ENCODE peak calls at places on chromosomes 6 and 20, in six cellular contexts. J is WTC11, K is ovary, R is neural crest cell, Z is pancreas, H is HFFc6. I is an unnamed sample.

GRCh38 chr20:33043731-33044181 is 9.9 kb upstream of the BPIFB3 start:
- DNase-seq in H (no peak), R (no peak), Z (no peak), K (no peak), J (no peak), I (no peak)

GRCh38 chr20:19780261-19780660 is 22.2 kb downstream of the RIN2 start:
- DNase-seq in Z (no peak), H (no peak), K (no peak), J (no peak), R (no peak), I (no peak)

GRCh38 chr6:129843573-129843972 is 17.5 kb downstream of the TMEM244 start:
- DNase-seq in Z (no peak), R (no peak), J (no peak), H (peak; percentile 24), K (no peak), I (no peak)

GRCh38 chr20:38383147-38383546 is 36.9 kb downstream of the LBP start:
- DNase-seq in H (no peak), J (no peak), K (no peak), R (no peak), Z (no peak), I (no peak)

GRCh38 chr6:75418233-75418632 is 75.4 kb downstream of the FILIP1 start:
- DNase-seq in Z (no peak), H (peak; percentile 65), R (no peak), J (no peak), K (no peak), I (peak; percentile 53)

GRCh38 chr6:84685983-84686584 is 78.3 kb downstream of the TBX18 start:
- DNase-seq in H (no peak), Z (no peak), K (no peak), R (peak; percentile 3), J (peak; percentile 24), I (peak; percentile 49)

GRCh38 chr6:100175814-100176275 is 181.8 kb upstream of the MCHR2 start:
- DNase-seq in Z (no peak), R (no peak), H (peak; percentile 91), K (no peak), J (no peak), I (peak; percentile 90)

GRCh38 chr20:25314497-25315417 is 66.9 kb downstream of the PYGB start:
- DNase-seq in Z (no peak), K (peak; percentile 20), R (no peak), H (no peak), J (peak; percentile 25), I (no peak)

GRCh38 chr6:34149831-34150400 is 4.0 kb upstream of the GRM4 start:
- DNase-seq in K (peak; percentile 11), R (no peak), J (peak; percentile 14), Z (no peak), H (no peak), I (no peak)

GRCh38 chr20:64212750-64213149 is 42.8 kb upstream of the PCMTD2 start:
- DNase-seq in J (no peak), K (peak; percentile 81), H (peak; percentile 40), Z (no peak), R (no peak), I (no peak)

GRCh38 chr20:23231561-23232218 is 118.9 kb upstream of the NXT1 start:
- DNase-seq in R (no peak), Z (no peak), H (peak; percentile 46), J (no peak), K (no peak), I (peak; percentile 48)

GRCh38 chr6:126914172-126914571 is 204.3 kb upstream of the RSPO3 start:
- DNase-seq in H (no peak), K (no peak), J (no peak), R (no peak), Z (no peak), I (no peak)

GRCh38 chr6:106253731-106254130 is 71.8 kb downstream of the ATG5 start:
- DNase-seq in K (no peak), Z (no peak), R (no peak), J (no peak), H (peak; percentile 31), I (no peak)

GRCh38 chr6:113457751-113458150 is 399.4 kb upstream of the MARCKS start:
- DNase-seq in Z (no peak), H (no peak), R (no peak), J (no peak), K (no peak), I (no peak)

GRCh38 chr6:79467716-79468115 is 69.5 kb downstream of the LCA5 start:
- DNase-seq in R (no peak), H (peak; percentile 29), K (no peak), J (no peak), Z (no peak), I (no peak)

GRCh38 chr6:112744827-112745226 is 397.7 kb downstream of the RFPL4B start:
- DNase-seq in Z (no peak), J (no peak), K (no peak), H (no peak), R (no peak), I (no peak)

GRCh38 chr6:113857565-113858066 is 471 bp downstream of the MARCKS start:
- DNase-seq in H (no peak), K (peak; percentile 46), J (peak; percentile 14), R (no peak), Z (peak; percentile 42), I (no peak)

DNA sequence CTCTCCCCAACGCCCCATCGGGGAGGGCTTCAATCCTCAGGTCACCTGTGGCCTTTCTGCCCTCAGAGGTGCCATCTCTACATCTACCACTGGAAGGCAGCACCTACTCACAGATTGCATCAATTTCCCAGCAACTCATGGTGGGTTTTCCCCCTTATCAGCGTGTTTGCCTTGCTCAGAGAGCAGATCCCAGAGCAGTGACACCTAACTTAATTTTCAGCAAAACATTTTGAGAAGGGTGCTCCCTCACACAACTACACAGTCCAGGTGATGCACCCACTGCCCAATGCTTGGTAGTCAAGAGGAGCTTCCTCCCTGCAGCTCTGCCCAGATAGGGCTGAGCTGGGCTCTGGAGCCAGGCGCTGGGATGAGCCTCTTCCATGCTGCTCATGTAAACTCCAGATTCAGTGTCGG is 48.2 kb downstream of the PLG start:
- DNase-seq in Z (no peak), R (no peak), K (no peak), J (peak; percentile 74), H (no peak), I (peak; percentile 45)
- TF ChIP-seq CTCF in Z (peak; percentile 12), R (peak; percentile 58), K (no peak), J (peak; percentile 66), H (peak; percentile 27), I (peak; percentile 70)

GRCh38 chr6:135583256-135583758 is 85.8 kb upstream of the AHI1 start:
- DNase-seq in K (no peak), H (peak; percentile 27), Z (no peak), R (no peak), J (no peak), I (no peak)
- TF ChIP-seq CTCF in K (no peak), H (no peak), Z (no peak), R (no peak), J (no peak), I (no peak)

GRCh38 chr6:35514587-35514986 is 1.9 kb upstream of the TULP1 start:
- DNase-seq in J (no peak), Z (no peak), H (no peak), R (no peak), K (no peak), I (no peak)

GRCh38 chr6:35508542-35508941 is 4.2 kb downstream of the TULP1 start:
- DNase-seq in J (no peak), R (no peak), K (no peak), Z (no peak), H (no peak), I (no peak)

GRCh38 chr6:35512740-35513139 is at the start of gene TULP1:
- DNase-seq in J (no peak), Z (no peak), K (no peak), H (no peak), R (no peak), I (no peak)

GRCh38 chr6:35511980-35512379 is 716 bp downstream of the TULP1 start:
- DNase-seq in K (no peak), Z (no peak), R (no peak), J (peak; percentile 28), H (no peak), I (no peak)

DNA sequence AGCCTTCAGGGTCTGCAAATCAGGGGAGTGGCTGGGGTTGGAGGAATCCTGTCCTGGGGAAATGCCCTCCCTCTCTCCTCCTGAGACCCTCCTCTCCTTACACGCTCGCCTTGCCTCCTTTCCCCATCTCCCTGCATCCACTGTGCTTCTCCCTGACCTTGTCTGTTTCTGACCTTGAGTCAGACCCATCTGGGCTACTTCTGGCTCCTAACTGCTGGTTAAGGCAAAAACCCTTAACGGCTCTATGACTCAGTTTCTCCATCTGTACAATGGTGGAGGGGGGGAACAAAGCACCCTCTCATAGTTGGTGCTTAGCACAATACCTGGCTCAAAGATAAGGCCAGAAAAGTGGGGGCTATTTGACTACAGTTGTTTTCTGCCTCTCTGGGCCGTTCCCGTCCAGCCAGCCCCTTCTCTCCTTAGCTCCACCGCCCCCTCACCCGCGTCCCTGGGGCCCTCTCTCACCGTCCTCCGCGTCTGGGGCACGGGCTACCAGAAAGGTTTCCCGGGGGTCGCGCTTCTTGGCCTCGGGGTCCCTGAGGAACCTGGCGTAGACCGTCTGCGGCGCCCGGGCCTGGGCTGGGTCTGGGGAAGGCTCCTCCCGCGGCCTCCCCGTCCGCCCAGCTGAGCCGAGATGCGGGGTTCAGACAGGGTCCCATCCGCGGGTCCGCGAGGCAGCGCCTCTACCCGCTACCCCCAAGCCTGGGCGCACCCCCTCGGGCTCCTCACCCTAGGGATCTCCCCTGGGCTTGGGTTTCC is 1.3 kb downstream of the TULP1 start:
- DNase-seq in R (no peak), H (no peak), K (no peak), Z (no peak), J (peak; percentile 28), I (no peak)
- TF ChIP-seq CTCF in R (no peak), H (no peak), K (no peak), Z (no peak), J (no peak), I (no peak)

GRCh38 chr6:63764318-63764916 is 128.8 kb downstream of the PHF3 start:
- DNase-seq in J (no peak), R (no peak), Z (no peak), H (peak; percentile 37), K (no peak), I (peak; percentile 62)
- TF ChIP-seq CTCF in J (peak; percentile 43), R (peak; percentile 84), Z (peak; percentile 34), H (peak; percentile 95), K (peak; percentile 48), I (peak; percentile 51)

I was measured in MCF 10A.